ENCODE peak calls at places on chromosomes 6 and 20, in four cellular contexts. H is stomach, Z is fibroblast of villous mesenchyme, S is tibial artery. B is an unnamed sample.

GRCh38 chr20:24730750-24731149 is 218.3 kb upstream of the CST7 start:
- DNase-seq in S (no peak), Z (no peak), H (no peak), B (no peak)

GRCh38 chr6:100281471-100281878 is 183.2 kb downstream of the SIM1 start:
- DNase-seq in H (no peak), Z (no peak), S (no peak), B (no peak)

GRCh38 chr6:3013486-3013885 is 13.8 kb downstream of the NQO2 start:
- DNase-seq in H (peak), S (no peak), Z (peak), B (peak)

GRCh38 chr6:38262609-38263008 is 377.1 kb downstream of the BTBD9 start:
- DNase-seq in Z (no peak), S (no peak), H (no peak), B (no peak)

GRCh38 chr6:167130008-167130677 is 7.2 kb downstream of the CCR6 start:
- DNase-seq in S (no peak), H (no peak), Z (no peak), B (no peak)

GRCh38 chr20:43975096-43975768 is 60.6 kb downstream of the TOX2 start:
- DNase-seq in S (no peak), Z (peak), H (no peak), B (peak)

GRCh38 chr6:29864037-29864795 is 36.6 kb downstream of the HLA-G start:
- DNase-seq in Z (no peak), S (no peak), H (no peak), B (no peak)

GRCh38 chr6:6724319-6725119 is 136.0 kb downstream of the LY86 start:
- DNase-seq in H (peak), S (peak), Z (peak), B (peak)

GRCh38 chr6:3795836-3796395 is 44.4 kb upstream of the PXDC1 start:
- DNase-seq in Z (no peak), H (no peak), S (no peak), B (no peak)

GRCh38 chr20:8788275-8788674 is 280.6 kb upstream of the PLCB4 start:
- DNase-seq in S (no peak), H (no peak), Z (no peak), B (no peak)

GRCh38 chr20:36569847-36570429 is 3.5 kb upstream of the TGIF2 start:
- DNase-seq in S (no peak), H (no peak), Z (peak), B (peak)

GRCh38 chr20:37473249-37474000 is 47.6 kb upstream of the NNAT start:
- DNase-seq in H (no peak), S (no peak), Z (no peak), B (no peak)

GRCh38 chr6:139965393-139965792 is 590.9 kb upstream of the CITED2 start:
- DNase-seq in Z (peak), S (no peak), H (no peak), B (peak)

GRCh38 chr6:52712136-52712535 is 41.2 kb downstream of the TMEM14A start:
- DNase-seq in S (no peak), H (no peak), Z (no peak), B (peak)

GRCh38 chr20:13113731-13114130 is 105.0 kb downstream of the SPTLC3 start:
- DNase-seq in S (no peak), Z (no peak), H (no peak), B (no peak)

GRCh38 chr6:42505377-42505702 is 53.6 kb upstream of the TRERF1 start:
- DNase-seq in S (no peak), Z (peak), H (no peak), B (peak)

GRCh38 chr6:113414511-113414910 is 442.6 kb upstream of the MARCKS start:
- DNase-seq in S (peak), H (peak), Z (peak), B (peak)

GRCh38 chr6:127191716-127192115 is 73.2 kb downstream of the RSPO3 start:
- DNase-seq in S (no peak), H (no peak), Z (no peak), B (peak)

GRCh38 chr20:44287272-44288097 is 23.5 kb downstream of the FITM2 start:
- DNase-seq in S (no peak), Z (peak), H (no peak), B (peak)

GRCh38 chr6:56992703-56993102 is 37.8 kb downstream of the BEND6 start:
- DNase-seq in S (no peak), Z (no peak), H (no peak), B (no peak)

GRCh38 chr20:25865715-25866656 is 169.3 kb upstream of the ZNF337 start:
- DNase-seq in S (no peak), Z (peak), H (peak), B (peak)

GRCh38 chr6:126156973-126157372 is 170.6 kb downstream of the TRMT11 start:
- DNase-seq in S (no peak), Z (no peak), H (no peak), B (no peak)

GRCh38 chr6:33384581-33385020 is 7.0 kb upstream of the KIFC1 start:
- DNase-seq in S (no peak), H (no peak), Z (peak), B (peak)

GRCh38 chr6:110341671-110342304 is 16.4 kb downstream of the METTL24 start:
- DNase-seq in S (no peak), Z (peak), H (no peak), B (peak)

GRCh38 chr6:155765275-155766194 is 309.9 kb upstream of the NOX3 start:
- DNase-seq in H (no peak), S (no peak), Z (peak), B (peak)

GRCh38 chr6:46421239-46421638 is 70.0 kb downstream of the RCAN2 start:
- DNase-seq in Z (no peak), S (no peak), H (no peak), B (peak)

GRCh38 chr20:9571783-9572182 is 57.4 kb downstream of the LAMP5 start:
- DNase-seq in Z (no peak), H (no peak), S (no peak), B (no peak)

GRCh38 chr6:111874030-111874425 is 776 bp upstream of the FYN start:
- DNase-seq in H (no peak), S (peak), Z (peak), B (peak)

GRCh38 chr6:87653074-87653962 is 48.7 kb downstream of the AKIRIN2 start:
- DNase-seq in Z (no peak), H (no peak), S (no peak), B (no peak)

GRCh38 chr6:80454197-80454596 is 347.7 kb downstream of the BCKDHB start:
- DNase-seq in Z (peak), H (no peak), S (no peak), B (peak)

GRCh38 chr20:36446557-36446956 is 94.8 kb upstream of the MYL9 start:
- DNase-seq in S (no peak), Z (no peak), H (no peak), B (no peak)

GRCh38 chr20:17867119-17867518 is 101.5 kb downstream of the SNX5 start:
- DNase-seq in Z (no peak), S (no peak), H (no peak), B (no peak)

GRCh38 chr6:72855471-72855870 is 233.6 kb downstream of the KCNQ5 start:
- DNase-seq in Z (no peak), H (no peak), S (no peak), B (no peak)

GRCh38 chr6:165686966-165687365 is 23.9 kb upstream of the PDE10A start:
- DNase-seq in H (no peak), S (no peak), Z (peak), B (no peak)

GRCh38 chr6:165694296-165694695 is 31.3 kb upstream of the PDE10A start:
- DNase-seq in Z (no peak), H (no peak), S (no peak), B (no peak)

GRCh38 chr6:165692106-165692653 is 29.1 kb upstream of the PDE10A start:
- DNase-seq in Z (no peak), H (no peak), S (no peak), B (peak)

GRCh38 chr6:165685302-165685701 is 22.3 kb upstream of the PDE10A start:
- DNase-seq in S (no peak), H (no peak), Z (no peak), B (no peak)

GRCh38 chr6:165689699-165690098 is 26.7 kb upstream of the PDE10A start:
- DNase-seq in H (no peak), S (no peak), Z (no peak), B (peak)
- TF ChIP-seq CTCF in H (no peak), S (no peak), Z (peak), B (peak)

GRCh38 chr6:116393430-116393829 is 22.7 kb downstream of the DSE start:
- DNase-seq in H (no peak), Z (no peak), S (no peak), B (no peak)
- TF ChIP-seq CTCF in H (no peak), Z (peak), S (no peak), B (peak)

GRCh38 chr6:66675906-66676305 is 968.9 kb upstream of the EYS start:
- DNase-seq in H (no peak), S (no peak), Z (no peak), B (no peak)
- TF ChIP-seq CTCF in H (no peak), S (no peak), Z (no peak), B (no peak)

GRCh38 chr6:143539723-143540122 is 28.2 kb upstream of the FUCA2 start:
- DNase-seq in H (no peak), Z (no peak), S (no peak), B (no peak)
- TF ChIP-seq CTCF in H (no peak), Z (no peak), S (no peak), B (no peak)

GRCh38 chr6:136582702-136583471 is 32.7 kb upstream of the MAP7 start:
- DNase-seq in H (no peak), Z (peak), S (no peak), B (peak)
- TF ChIP-seq CTCF in H (no peak), Z (peak), S (peak), B (peak)

GRCh38 chr6:119349341-119350201 is at the start of gene MAN1A1:
- DNase-seq in S (peak), H (peak), Z (peak), B (peak)
- TF ChIP-seq CTCF in S (no peak), H (no peak), Z (no peak), B (no peak)

DNA sequence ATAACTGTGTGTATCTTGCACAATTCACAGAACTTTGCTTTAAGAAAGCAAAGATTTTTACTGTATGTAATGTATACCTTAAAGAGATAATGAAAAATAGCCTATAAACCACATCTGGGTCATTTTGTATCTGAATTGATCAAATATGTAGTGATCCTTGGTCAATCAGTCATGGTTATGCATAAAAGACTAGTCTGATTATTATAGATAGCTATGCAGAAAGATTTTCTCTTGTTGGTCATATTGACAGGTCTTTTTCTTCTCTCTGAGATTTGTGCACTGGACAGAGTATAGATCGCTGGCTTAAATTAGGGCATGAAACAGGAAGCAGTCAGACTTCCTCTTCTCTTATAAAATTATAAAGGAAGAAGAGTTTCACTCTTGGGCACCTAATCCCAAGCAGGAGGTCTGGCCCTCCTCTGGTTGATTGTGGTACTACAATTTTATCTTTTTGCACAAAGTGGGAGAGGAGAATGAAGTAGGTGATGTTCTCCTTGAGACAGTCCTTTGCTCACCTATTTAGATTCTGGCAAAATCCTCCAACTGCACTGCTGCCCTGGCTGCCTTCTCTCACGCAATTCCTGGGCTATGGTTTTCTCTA is 380.9 kb upstream of the RGS17 start:
- DNase-seq in S (no peak), H (no peak), Z (peak), B (peak)
- TF ChIP-seq CTCF in S (peak), H (no peak), Z (peak), B (peak)

DNA sequence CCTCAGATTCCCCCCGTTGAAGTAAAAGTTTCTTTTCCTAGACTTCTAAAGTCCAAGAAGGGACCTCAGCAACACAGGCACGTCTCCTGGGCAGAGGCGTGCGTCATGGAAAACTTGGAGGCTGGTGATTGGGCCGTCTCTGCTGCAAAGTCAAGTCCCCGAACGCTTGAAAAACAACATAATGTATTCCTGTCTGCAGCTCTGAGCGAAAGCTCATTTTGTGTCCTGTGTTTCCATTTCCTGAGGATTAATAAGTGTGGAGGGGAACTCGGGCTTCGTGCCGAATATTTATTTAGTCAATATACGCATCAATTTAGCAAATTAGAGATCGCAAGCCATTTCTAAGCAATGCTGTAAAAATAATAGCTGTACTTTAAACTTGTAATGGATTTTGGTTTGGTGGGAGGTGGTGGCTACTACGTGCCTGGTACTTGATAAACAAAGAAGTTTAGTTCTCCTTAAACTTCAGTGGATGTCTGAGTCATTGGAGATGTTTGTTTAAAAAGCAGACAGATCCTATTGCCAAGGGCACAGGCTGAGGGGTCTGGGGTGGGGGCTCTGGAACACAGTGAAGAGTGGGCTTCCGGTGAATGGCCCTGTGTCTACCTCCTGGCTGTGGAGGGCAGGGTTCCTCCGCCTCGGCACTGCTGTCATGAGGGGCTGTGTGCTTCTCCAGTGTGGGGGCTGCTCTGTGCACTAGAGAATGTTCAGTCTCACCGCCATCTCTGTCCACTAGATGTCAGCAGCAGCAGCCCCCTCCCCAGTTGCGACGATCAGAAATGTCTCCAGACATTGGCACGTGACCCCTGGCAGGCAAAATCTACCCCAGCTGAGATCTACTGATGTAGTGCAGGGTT is 21.8 kb downstream of the PCK1 start:
- DNase-seq in S (peak), H (peak), Z (peak), B (peak)
- TF ChIP-seq CTCF in S (peak), H (no peak), Z (peak), B (peak)